ENCODE peak calls at places on chromosomes 12 and 14, in eight cellular contexts. Y is NCI-H226; E is activated CD8-positive, alpha-beta memory T cell treated with anti-CD3 and anti-CD28 coated beads, Interleukin-2, amount 50 U/mL, for 4 hours; J is NCI-H1417; A is lower leg skin; G is ELR; O is hippocampal formation; Q is head of caudate nucleus. P is an unnamed sample.

GRCh38 chr12:92729773-92730305 is 27.1 kb downstream of the PLEKHG7 start:
- DNase-seq in Y (no peak), E (no peak), J (no peak), A (no peak), G (no peak), O (no peak), Q (no peak), P (no peak)

GRCh38 chr14:104673481-104673880 is 15.9 kb upstream of the INF2 start:
- DNase-seq in Y (no peak), E (no peak), J (no peak), A (no peak), G (no peak), O (no peak), Q (no peak), P (no peak)

GRCh38 chr12:116278667-116279066 is 1.2 kb upstream of the MED13L start:
- DNase-seq in Y (no peak), E (no peak), J (no peak), A (no peak), G (no peak), O (no peak), Q (no peak), P (no peak)

GRCh38 chr14:55107766-55108554 is 21.1 kb upstream of the LGALS3 start:
- DNase-seq in Y (peak; percentile 77), E (peak; percentile 22), J (no peak), A (peak; percentile 97), G (peak; percentile 97), O (no peak), Q (peak; percentile 41), P (peak; percentile 83)

GRCh38 chr12:15050664-15051063 is 77.8 kb downstream of the PDE6H start:
- DNase-seq in Y (no peak), E (peak; percentile 18), J (no peak), A (no peak), G (no peak), O (no peak), Q (no peak), P (no peak)

GRCh38 chr12:104799458-104799857 is 158.6 kb downstream of the SLC41A2 start:
- DNase-seq in Y (no peak), E (no peak), J (no peak), A (no peak), G (no peak), O (no peak), Q (no peak), P (no peak)

GRCh38 chr14:103126088-103126872 is 3.0 kb downstream of the TNFAIP2 start:
- DNase-seq in Y (no peak), E (no peak), J (no peak), A (no peak), G (no peak), O (no peak), Q (no peak), P (no peak)

GRCh38 chr12:15212877-15213276 is 8.3 kb downstream of the RERG start:
- DNase-seq in Y (no peak), E (no peak), J (peak; percentile 58), A (no peak), G (no peak), O (no peak), Q (no peak), P (no peak)

P was measured in AG04449.